ENCODE peak calls at places on chromosomes 12 and 14, in ten cellular contexts. A is cardiac muscle cell; D is Peyer's patch; J is GM12865; M is lung; X is WERI-Rb-1; I is fibroblast of lung; N is CD8-positive, alpha-beta T cell; U is foreskin fibroblast; S is ovary. T is an unnamed sample.

GRCh38 chr14:85599939-85600338 is 70.0 kb downstream of the FLRT2 start:
- DNase-seq in I (peak), N (no peak), D (no peak), X (no peak), S (no peak), U (peak), A (no peak), J (no peak), M (no peak), T (no peak)

GRCh38 chr12:4115570-4115969 is 158.0 kb upstream of the CCND2 start:
- DNase-seq in S (no peak), J (no peak), I (no peak), M (peak), D (no peak), X (no peak), A (no peak), N (no peak), U (no peak), T (no peak)

GRCh38 chr12:119700078-119700477 is 32.1 kb downstream of the PRKAB1 start:
- DNase-seq in A (no peak), D (no peak), I (no peak), U (no peak), M (no peak), N (no peak), X (no peak), S (no peak), J (no peak), T (no peak)

GRCh38 chr14:93936926-93937325 is 9.8 kb downstream of the FAM181A start:
- DNase-seq in D (no peak), A (no peak), I (no peak), S (no peak), J (no peak), X (no peak), U (no peak), N (no peak), M (no peak), T (no peak)

GRCh38 chr12:6915023-6915788 is 826 bp downstream of the ENO2 start:
- DNase-seq in A (peak), S (no peak), I (no peak), N (peak), J (no peak), M (no peak), X (peak), U (no peak), D (no peak), T (no peak)

GRCh38 chr14:62778847-62779246 is 266.4 kb downstream of the KCNH5 start:
- DNase-seq in A (no peak), I (peak), U (no peak), D (no peak), X (no peak), J (no peak), S (no peak), N (no peak), M (no peak), T (no peak)

GRCh38 chr12:66774921-66775320 is 96.0 kb upstream of the GRIP1 start:
- DNase-seq in N (no peak), A (no peak), J (no peak), M (no peak), I (no peak), S (no peak), X (no peak), D (no peak), U (no peak), T (no peak)

GRCh38 chr12:45232771-45233372 is 17.0 kb downstream of the ANO6 start:
- DNase-seq in M (peak), I (peak), N (no peak), U (peak), S (peak), D (no peak), X (no peak), J (peak), A (no peak), T (no peak)

GRCh38 chr14:84144166-84144565 is 1385.8 kb upstream of the FLRT2 start:
- DNase-seq in N (no peak), M (no peak), I (peak), S (no peak), J (no peak), U (no peak), X (no peak), A (no peak), D (no peak), T (no peak)

GRCh38 chr12:34207858-34208257 is 185.6 kb downstream of the ALG10 start:
- DNase-seq in S (no peak), X (no peak), U (no peak), A (no peak), M (peak), N (no peak), I (no peak), J (no peak), D (no peak), T (no peak)

GRCh38 chr12:10551375-10551774 is 45.7 kb downstream of the EIF2S3B start:
- DNase-seq in N (no peak), I (no peak), M (no peak), X (no peak), U (no peak), S (no peak), D (no peak), A (no peak), J (no peak), T (no peak)

GRCh38 chr12:110934093-110934852 is 13.9 kb upstream of the MYL2 start:
- DNase-seq in N (no peak), J (no peak), A (no peak), U (no peak), S (no peak), M (no peak), X (no peak), I (peak), D (no peak), T (no peak)

GRCh38 chr12:109760031-109760929 is 46.7 kb downstream of the FAM222A start:
- DNase-seq in X (peak), N (no peak), D (peak), J (no peak), M (peak), S (peak), A (no peak), U (no peak), I (no peak), T (no peak)

GRCh38 chr14:76576047-76576741 is 185.1 kb upstream of the VASH1 start:
- DNase-seq in U (peak), N (no peak), J (no peak), X (no peak), M (no peak), A (no peak), I (peak), S (no peak), D (no peak), T (no peak)

DNA sequence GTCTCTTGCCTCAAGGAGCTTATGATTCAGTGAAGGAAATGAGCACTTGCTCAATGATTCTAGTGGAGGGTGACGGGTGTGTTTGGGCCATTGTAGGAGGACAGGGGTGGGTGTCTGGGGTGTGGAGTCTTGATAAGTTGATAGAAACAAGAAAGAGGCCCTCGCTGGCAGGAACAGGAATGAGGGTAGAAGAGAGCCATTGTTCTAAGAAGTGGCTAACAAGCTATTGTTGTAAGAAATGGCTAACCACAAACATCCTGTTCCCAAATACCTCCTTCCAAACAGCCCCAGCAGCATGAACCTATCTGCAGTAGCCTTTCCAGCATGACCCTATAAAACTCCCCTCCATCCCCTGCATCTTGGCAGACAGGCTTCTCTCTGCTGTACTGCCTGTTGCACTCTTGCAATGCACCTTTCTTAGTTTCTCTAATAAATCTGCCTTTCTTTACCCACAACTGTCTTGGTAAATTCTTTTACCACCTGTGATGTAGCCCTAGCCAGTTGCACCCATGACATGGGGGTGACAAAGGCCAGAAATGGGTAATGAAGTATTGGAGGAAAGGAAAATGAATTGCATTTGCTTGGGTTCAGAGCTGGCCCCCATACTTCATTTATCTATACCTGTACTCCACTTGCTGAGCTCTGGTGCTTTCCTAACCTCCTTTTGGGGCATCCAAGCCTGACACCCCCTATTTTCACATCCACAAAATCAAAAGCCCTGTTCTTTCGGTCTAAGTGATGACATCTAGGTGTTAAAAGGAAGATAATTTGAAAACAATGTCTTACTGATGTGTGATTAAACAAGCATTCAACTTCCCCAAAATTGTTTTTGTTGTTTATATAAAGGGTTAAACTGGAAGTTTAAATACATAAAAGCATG is 389.1 kb downstream of the GRIN2B start:
- DNase-seq in M (no peak), X (no peak), I (no peak), J (peak), S (no peak), N (no peak), D (no peak), A (no peak), U (no peak), T (no peak)
- TF ChIP-seq CTCF in M (no peak), X (no peak), I (no peak), J (no peak), S (no peak), N (no peak), D (no peak), A (no peak), U (no peak), T (no peak)

GRCh38 chr12:114680498-114681148 is 3.4 kb downstream of the TBX3 start:
- DNase-seq in D (no peak), N (no peak), A (no peak), U (no peak), J (no peak), S (no peak), I (no peak), M (no peak), X (no peak), T (no peak)
- H3K4me3 ChIP-seq in D (peak), N (no peak), A (peak), U (peak), J (no peak), S (peak), I (peak), M (peak), X (no peak), T (no peak)

DNA sequence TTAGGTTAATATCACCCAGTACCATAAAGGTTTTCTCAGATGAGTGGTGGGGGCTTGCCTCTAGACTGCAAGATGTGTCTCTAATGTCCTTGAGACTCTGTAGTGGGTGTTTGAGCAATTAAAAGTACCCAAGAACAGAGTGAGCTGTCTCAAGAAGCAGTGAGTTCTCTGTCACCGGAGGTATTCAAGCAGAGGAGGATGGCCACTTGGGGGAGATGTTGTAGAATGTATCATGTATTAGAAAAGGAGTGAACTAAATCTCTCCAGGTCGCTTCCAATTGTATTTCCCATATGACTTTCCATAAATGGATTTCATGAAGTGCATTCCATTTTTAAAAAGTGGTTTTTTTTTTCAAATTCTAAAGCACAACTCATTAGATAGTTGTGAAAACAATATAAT is 35.0 kb downstream of the SLC17A8 start:
- DNase-seq in X (no peak), S (peak), I (no peak), M (no peak), J (no peak), U (no peak), D (peak), N (no peak), A (no peak), T (no peak)
- TF ChIP-seq CTCF in X (no peak), S (no peak), I (peak), M (no peak), J (no peak), U (no peak), D (peak), N (no peak), A (peak), T (no peak)

GRCh38 chr14:92922883-92923743 is at the start of gene CHGA:
- DNase-seq in J (peak), I (peak), N (peak), S (peak), U (peak), D (peak), A (peak), M (peak), X (peak), T (no peak)
- H3K4me3 ChIP-seq in J (no peak), I (no peak), N (no peak), S (no peak), U (no peak), D (no peak), A (peak), M (no peak), X (peak), T (no peak)

GRCh38 chr12:93380480-93381121 is 2.9 kb downstream of the NUDT4 start:
- DNase-seq in M (no peak), I (peak), D (no peak), A (no peak), U (no peak), X (no peak), J (no peak), S (no peak), N (no peak), T (no peak)
- TF ChIP-seq CTCF in M (no peak), I (peak), D (peak), A (peak), U (no peak), X (no peak), J (peak), S (no peak), N (no peak), T (no peak)

DNA sequence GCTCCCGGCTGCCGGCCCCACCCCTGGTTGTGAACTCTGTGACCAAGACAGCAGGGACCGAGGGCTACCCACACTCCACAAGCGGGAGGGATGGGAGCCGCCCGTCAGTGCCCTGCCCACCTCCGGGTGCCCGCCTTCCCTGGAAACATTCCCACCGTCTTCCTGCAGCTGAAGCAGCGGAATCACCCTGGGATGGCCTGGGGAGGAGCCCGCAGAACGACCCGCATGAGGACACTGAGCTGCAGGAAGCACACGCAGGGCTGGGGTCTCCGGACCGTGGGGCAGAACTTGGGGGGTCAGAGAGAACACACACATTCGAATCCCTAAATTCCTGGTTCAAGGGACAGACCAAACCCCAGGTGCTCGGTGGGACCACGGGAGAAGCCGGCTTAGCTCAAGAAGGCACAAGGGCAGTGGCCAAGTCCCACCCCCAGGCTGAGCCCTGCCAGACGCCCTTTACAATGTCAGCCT is 33.5 kb upstream of the C14orf180 start:
- DNase-seq in M (no peak), D (peak), I (no peak), S (no peak), U (no peak), X (no peak), J (no peak), A (no peak), N (no peak), T (no peak)
- H3K4me3 ChIP-seq in M (no peak), D (no peak), I (no peak), S (no peak), U (no peak), X (no peak), J (no peak), A (no peak), N (no peak), T (no peak)

DNA sequence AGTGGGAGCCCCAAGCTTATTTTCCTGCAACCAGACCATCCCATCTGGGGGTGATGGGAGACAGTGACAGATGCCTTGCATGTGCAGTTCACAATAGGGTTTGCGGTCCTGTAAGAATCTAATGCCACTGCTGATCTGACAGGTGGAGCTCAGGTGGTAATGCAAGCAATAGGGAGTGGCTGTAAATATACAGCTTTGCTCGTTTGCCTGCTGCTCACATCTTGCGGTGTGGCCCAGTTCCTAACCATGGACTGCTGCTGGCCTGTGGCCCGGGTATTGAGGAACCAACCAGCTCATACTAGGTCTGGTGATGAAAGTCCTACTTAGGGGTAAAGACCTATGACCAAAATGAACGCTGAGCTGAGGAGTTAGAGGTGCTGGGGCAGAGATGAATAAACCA is 36.1 kb upstream of the CCDC88C start:
- DNase-seq in I (no peak), N (no peak), D (no peak), A (no peak), M (no peak), U (no peak), J (no peak), X (no peak), S (no peak), T (no peak)
- TF ChIP-seq CTCF in I (no peak), N (no peak), D (no peak), A (no peak), M (no peak), U (no peak), J (no peak), X (no peak), S (no peak), T (no peak)

DNA sequence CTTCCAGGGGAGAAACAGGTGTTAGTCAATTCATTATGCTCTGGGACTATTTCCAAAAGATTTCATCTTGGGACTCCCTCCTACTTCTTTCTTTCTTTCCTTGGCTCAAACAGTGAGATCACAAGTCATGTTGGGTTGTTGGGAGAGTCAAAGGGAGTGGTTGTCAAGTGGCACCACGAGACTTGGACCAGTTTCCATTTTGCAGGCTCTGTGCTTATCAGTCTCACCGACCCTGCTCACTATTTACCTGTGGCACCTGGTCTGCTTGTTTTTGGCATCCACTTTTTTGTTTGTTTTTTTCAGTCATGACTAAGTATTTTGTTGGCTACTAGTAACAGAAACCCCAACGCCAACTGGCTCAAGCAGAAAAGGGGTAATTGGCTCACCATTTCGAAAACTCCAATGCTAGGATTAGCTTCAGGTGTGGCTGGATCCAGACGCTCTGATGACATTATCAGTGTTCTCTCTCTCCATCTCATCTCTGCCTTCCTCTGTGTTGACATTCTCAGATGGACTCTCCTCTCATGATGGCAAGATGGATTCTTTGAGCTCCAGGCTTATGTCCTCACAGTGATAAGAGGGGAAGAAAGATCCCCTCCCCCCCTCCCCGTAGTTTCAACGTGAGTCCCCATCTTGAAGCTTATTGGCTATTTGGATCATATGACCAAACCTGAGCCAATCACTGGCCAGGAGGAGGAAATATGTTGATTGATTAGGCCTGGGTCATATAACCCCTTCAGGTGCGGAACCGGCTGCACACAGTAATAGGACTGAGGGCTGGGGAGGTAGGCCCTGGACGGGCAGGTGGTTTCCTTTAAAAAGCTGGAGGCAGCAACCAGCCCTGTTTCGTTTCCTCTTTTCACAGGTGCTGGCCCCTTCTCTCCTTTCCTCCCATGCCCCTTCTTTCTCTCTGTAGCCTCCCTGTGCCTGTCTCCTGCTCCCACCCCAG is 84.2 kb downstream of the AACS start:
- DNase-seq in X (no peak), I (no peak), S (no peak), U (no peak), A (no peak), J (peak), N (no peak), M (no peak), D (peak), T (peak)
- H3K4me3 ChIP-seq in X (no peak), I (no peak), S (no peak), U (no peak), A (no peak), J (no peak), N (no peak), M (no peak), D (no peak), T (peak)

DNA sequence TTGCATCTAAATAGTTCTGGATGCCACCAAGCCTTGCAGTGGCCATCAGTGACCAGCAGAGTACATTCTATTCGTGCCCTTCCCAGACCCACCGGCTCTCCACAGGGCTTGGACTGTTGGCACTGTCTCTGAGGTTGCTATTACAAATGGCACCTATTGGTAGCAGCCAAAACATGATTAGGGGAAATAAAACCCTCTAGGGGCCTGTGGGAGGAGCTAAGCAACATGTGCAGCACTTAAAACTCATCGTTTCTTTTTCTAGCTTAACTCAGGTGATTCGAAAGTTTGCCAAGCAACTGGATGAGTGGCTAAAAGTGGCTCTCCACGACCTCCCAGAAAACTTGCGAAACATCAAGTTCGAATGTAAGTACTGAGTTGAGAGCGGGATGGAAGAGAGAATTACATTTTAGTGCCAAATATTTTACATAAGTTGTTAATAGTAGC is 65.4 kb upstream of the RIC8B start:
- DNase-seq in I (no peak), J (no peak), N (no peak), A (no peak), X (no peak), U (no peak), D (no peak), S (no peak), M (peak), T (no peak)
- TF ChIP-seq CTCF in I (no peak), J (no peak), N (no peak), A (no peak), X (peak), U (no peak), D (no peak), S (no peak), M (no peak), T (no peak)

GRCh38 chr14:100586520-100587247 is 533 bp downstream of the BEGAIN start:
- DNase-seq in J (no peak), M (no peak), N (no peak), U (no peak), I (peak), D (peak), S (peak), A (peak), X (peak), T (no peak)
- H3K4me3 ChIP-seq in J (no peak), M (peak), N (peak), U (peak), I (peak), D (peak), S (peak), A (peak), X (peak), T (peak)